ENCODE peak calls at places on chromosomes 3 and 15, in four cellular contexts. Q is cardiac muscle cell, M is heart left ventricle, G is psoas muscle. R is an unnamed sample.
A peak's percentile ranks its signal among the peaks of the same experiment; 100 is the strongest.

GRCh38 chr3:127328391-127328790 is 40.5 kb upstream of the PRR20G start:
- DNase-seq in Q (no peak), G (no peak), M (no peak), R (no peak)

GRCh38 chr3:176590722-176591121 is 606.6 kb downstream of the TBL1XR1 start:
- DNase-seq in Q (no peak), G (no peak), M (no peak), R (no peak)

GRCh38 chr3:74033366-74033765 is 408.6 kb upstream of the PDZRN3 start:
- DNase-seq in M (no peak), Q (no peak), G (no peak), R (no peak)

GRCh38 chr3:166013073-166013679 is 176.0 kb upstream of the BCHE start:
- DNase-seq in M (no peak), G (no peak), Q (peak; percentile 27), R (no peak)

GRCh38 chr3:163315786-163316185 is 1762.5 kb downstream of the SI start:
- DNase-seq in M (no peak), Q (no peak), G (no peak), R (no peak)

GRCh38 chr15:34841220-34841841 is 46.0 kb upstream of the ACTC1 start:
- DNase-seq in Q (no peak), G (no peak), M (no peak), R (no peak)

GRCh38 chr3:112813723-112814171 is 32.9 kb downstream of the CD200R1L start:
- DNase-seq in G (no peak), M (peak; percentile 20), Q (peak; percentile 75), R (no peak)

GRCh38 chr3:35659808-35660207 is 20.5 kb downstream of the ARPP21 start:
- DNase-seq in Q (no peak), G (peak; percentile 52), M (no peak), R (no peak)

GRCh38 chr3:74582982-74583381 is 31.5 kb downstream of the CNTN3 start:
- DNase-seq in Q (no peak), M (no peak), G (no peak), R (no peak)

GRCh38 chr3:195258449-195259145 is 12.4 kb downstream of the XXYLT1 start:
- DNase-seq in G (no peak), Q (no peak), M (no peak), R (peak; percentile 77)

DNA sequence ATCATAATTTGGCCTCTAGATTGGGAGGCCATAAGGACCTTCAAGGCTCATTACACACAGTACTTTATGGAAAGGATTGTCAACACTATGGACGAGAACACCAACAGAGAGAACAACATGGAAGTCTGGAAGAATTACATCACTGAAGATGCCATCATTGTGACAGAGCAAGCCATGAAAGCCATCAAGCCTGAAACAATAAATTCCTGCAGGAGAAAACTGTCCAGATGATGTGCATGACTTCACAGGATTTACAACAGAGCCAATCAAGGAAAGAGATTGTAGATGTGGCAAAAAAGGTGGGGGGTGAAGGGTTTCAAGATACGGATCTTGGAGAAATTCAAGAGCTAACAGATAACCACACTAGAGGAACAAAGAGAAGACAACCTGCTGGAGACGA is 15.9 kb downstream of the IL17RB start:
- DNase-seq in M (no peak), Q (no peak), G (no peak), R (no peak)
- H3K36me3 ChIP-seq in M (no peaks in the 10 kb centered on the region), Q (peaks cover 29% of the 10 kb centered on the region), G (peaks cover 90% of the 10 kb centered on the region), R (peaks cover 8% of the 10 kb centered on the region)

DNA sequence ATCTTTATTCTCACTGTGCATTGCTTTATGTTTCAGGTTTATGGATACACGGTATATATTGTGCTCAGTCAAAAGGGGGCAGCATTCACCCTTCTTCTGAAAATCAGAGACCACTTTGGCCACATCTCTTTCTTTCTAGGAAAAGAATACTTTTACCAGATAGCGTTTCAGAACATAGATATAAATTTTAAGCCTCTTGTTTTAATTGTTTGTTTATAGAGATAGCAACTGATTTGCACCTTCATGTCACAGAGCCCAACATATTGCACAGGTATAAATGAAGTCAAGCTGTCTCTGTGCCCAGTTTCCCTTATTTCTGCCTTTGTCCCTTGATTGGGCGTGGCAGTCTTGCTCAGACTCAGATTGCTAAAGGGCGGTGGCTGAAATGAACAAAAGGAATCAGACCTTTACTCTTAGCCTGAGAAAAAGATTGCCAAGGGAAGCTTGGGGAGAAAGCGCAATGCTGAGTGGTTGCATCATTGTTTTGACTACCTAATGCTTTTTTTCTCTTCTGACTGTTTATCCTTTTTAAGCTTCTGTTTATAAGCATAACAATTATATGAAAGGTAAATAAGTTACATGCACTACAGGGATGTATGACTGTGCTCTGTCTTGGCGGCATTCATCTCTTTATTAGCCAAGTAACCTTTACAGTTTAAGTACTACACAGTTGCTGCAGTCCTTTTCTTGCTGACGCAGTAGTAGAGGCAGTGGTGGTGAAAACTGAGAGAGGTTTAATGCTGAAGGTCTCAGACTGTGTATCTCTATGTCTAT is 70.8 kb upstream of the ZBTB20 start:
- DNase-seq in M (peak; percentile 23), Q (peak; percentile 81), G (no peak), R (peak; percentile 12)
- H3K4me3 ChIP-seq in M (no peak overlapping the region), Q (no peak overlapping the region), G (no peak overlapping the region), R (no peak overlapping the region)

GRCh38 chr15:41048397-41048796 is 67.7 kb downstream of the INO80 start:
- DNase-seq in M (no peak), Q (no peak), G (no peak), R (no peak)
- H3K36me3 ChIP-seq in M (peaks cover 4% of the 10 kb centered on the region), Q (peaks cover 75% of the 10 kb centered on the region), G (peaks cover 99% of the 10 kb centered on the region), R (peaks cover 17% of the 10 kb centered on the region)

GRCh38 chr3:82236257-82236656 is 474.8 kb upstream of the GBE1 start:
- DNase-seq in Q (no peak), G (no peak), M (no peak), R (no peak)

GRCh38 chr3:82240322-82240721 is 478.9 kb upstream of the GBE1 start:
- DNase-seq in M (no peak), Q (no peak), G (no peak), R (no peak)
- H3K4me3 ChIP-seq in M (no peak overlapping the region), Q (no peak overlapping the region), G (no peak overlapping the region), R (no peak overlapping the region)

GRCh38 chr3:179186426-179186825 is 38.3 kb downstream of the PIK3CA start:
- DNase-seq in Q (no peak), M (no peak), G (no peak), R (no peak)
- H3K36me3 ChIP-seq in Q (no peaks in the 10 kb centered on the region), M (no peaks in the 10 kb centered on the region), G (no peaks in the 10 kb centered on the region), R (no peaks in the 10 kb centered on the region)

R was measured in H7.